ENCODE peak calls at places on chromosomes 11 and 22, in eight cellular contexts. C is NCI-H460, V is germinal center, I is GM12891, T is endothelial cell, Y is MM.1S, O is lower lobe of right lung, Z is NCI-H1436. H is an unnamed sample.

GRCh38 chr22:29326481-29326880 is 11.0 kb upstream of the RASL10A start:
- DNase-seq in C (no peak), V (no peak), I (no peak), T (no peak), Y (no peak), O (no peak), Z (no peak), H (no peak)

GRCh38 chr11:110897035-110897434 is 184.8 kb upstream of the ARHGAP20 start:
- DNase-seq in C (no peak), V (no peak), I (no peak), T (no peak), Y (no peak), O (no peak), Z (no peak), H (no peak)

GRCh38 chr22:46918197-46918596 is 155.7 kb downstream of the TBC1D22A start:
- DNase-seq in C (no peak), V (no peak), I (no peak), T (no peak), Y (no peak), O (no peak), Z (no peak), H (no peak)

GRCh38 chr11:34302046-34302921 is 55.5 kb downstream of the ABTB2 start:
- DNase-seq in C (no peak), V (no peak), I (no peak), T (no peak), Y (no peak), O (no peak), Z (no peak), H (no peak)

GRCh38 chr11:36264601-36265344 is 24.5 kb downstream of the COMMD9 start:
- DNase-seq in C (no peak), V (no peak), I (no peak), T (no peak), Y (no peak), O (no peak), Z (no peak), H (no peak)

GRCh38 chr22:32837142-32837541 is 35.6 kb downstream of the TIMP3 start:
- DNase-seq in C (no peak), V (no peak), I (no peak), T (no peak), Y (no peak), O (no peak), Z (no peak), H (no peak)

GRCh38 chr11:69541501-69542313 is 60.2 kb downstream of the LINC01488 start:
- DNase-seq in C (no peak), V (no peak), I (no peak), T (no peak), Y (no peak), O (peak; percentile 56), Z (no peak), H (no peak)

GRCh38 chr11:117580866-117581265 is 216.2 kb downstream of the DSCAML1 start:
- DNase-seq in C (no peak), V (no peak), I (no peak), T (no peak), Y (no peak), O (no peak), Z (no peak), H (no peak)

GRCh38 chr22:39490135-39490798 is 11.8 kb upstream of the MIEF1 start:
- DNase-seq in C (peak; percentile 71), V (peak; percentile 93), I (peak; percentile 95), T (peak; percentile 60), Y (peak; percentile 47), O (peak; percentile 91), Z (peak; percentile 79), H (peak; percentile 77)

H was measured in activated CD4-positive, alpha-beta T cell treated with anti-CD3 and anti-CD28 coated beads, Interleukin-2, amount 50 U/mL, for 1 hour.